ENCODE peak calls at places on chromosomes 3 and 15, in four cellular contexts. T is GM12865, W is cardiac muscle cell, K is tibial artery. S is an unnamed sample.

GRCh38 chr3:102790742-102791141 is 355.9 kb downstream of the ZPLD1 start:
- DNase-seq in T (no peak), W (no peak), K (no peak), S (no peak)

GRCh38 chr3:185559706-185560090 is 7.3 kb upstream of the LIPH start:
- DNase-seq in T (no peak), W (no peak), K (no peak), S (no peak)

GRCh38 chr3:39657775-39658174 is 151.6 kb upstream of the MYRIP start:
- DNase-seq in T (no peak), W (no peak), K (no peak), S (no peak)

GRCh38 chr3:86800116-86800515 is 190.8 kb downstream of the VGLL3 start:
- DNase-seq in T (no peak), W (no peak), K (no peak), S (no peak)

GRCh38 chr3:64650096-64650622 is 37.6 kb downstream of the ADAMTS9 start:
- DNase-seq in T (no peak), W (no peak), K (no peak), S (no peak)

GRCh38 chr3:160869825-160870224 is 113.8 kb downstream of the PPM1L start:
- DNase-seq in T (no peak), W (no peak), K (peak), S (no peak)

GRCh38 chr15:67794832-67795574 is 30.3 kb upstream of the SKOR1 start:
- DNase-seq in T (no peak), W (no peak), K (no peak), S (no peak)

GRCh38 chr3:147297756-147298155 is 108.6 kb downstream of the ZIC4 start:
- DNase-seq in T (no peak), W (no peak), K (no peak), S (no peak)

GRCh38 chr3:29454326-29454725 is 173.5 kb downstream of the RBMS3 start:
- DNase-seq in T (no peak), W (no peak), K (no peak), S (no peak)

GRCh38 chr3:29451901-29452300 is 171.0 kb downstream of the RBMS3 start:
- DNase-seq in T (no peak), W (no peak), K (no peak), S (no peak)

GRCh38 chr3:29456901-29457300 is 176.0 kb downstream of the RBMS3 start:
- DNase-seq in T (no peak), W (no peak), K (no peak), S (no peak)

GRCh38 chr3:29453278-29453961 is 172.5 kb downstream of the RBMS3 start:
- DNase-seq in T (no peak), W (no peak), K (no peak), S (no peak)

GRCh38 chr3:29452923-29453277 is 172.0 kb downstream of the RBMS3 start:
- DNase-seq in T (no peak), W (no peak), K (no peak), S (no peak)
- H3K4me3 ChIP-seq in T (no peak), W (no peak), K (no peak), S (no peak)

DNA sequence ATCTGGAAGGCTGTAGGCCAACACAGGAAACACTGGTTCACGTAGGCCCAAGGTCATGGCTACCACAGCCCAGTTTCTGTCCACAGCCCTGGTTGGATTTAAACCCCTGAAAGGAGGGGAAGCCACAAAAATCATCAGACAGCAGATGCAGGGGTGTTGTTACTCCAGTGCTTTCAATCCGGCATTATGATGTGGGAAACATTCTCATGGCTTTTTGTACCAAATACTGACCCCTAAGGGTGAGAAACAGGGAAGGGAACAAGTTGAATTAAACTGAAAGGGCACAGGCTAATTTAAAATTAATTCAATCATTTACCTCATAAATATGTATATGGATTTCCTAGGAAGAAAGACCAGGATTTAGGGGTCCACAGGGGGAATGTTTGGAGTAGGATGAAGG is 375.6 kb downstream of the CTNNB1 start:
- DNase-seq in T (peak), W (peak), K (no peak), S (no peak)
- TF ChIP-seq CTCF in T (no peak), W (peak), K (no peak), S (no peak)

GRCh38 chr15:22887157-22887951 is 48.9 kb downstream of the NIPA2 start:
- DNase-seq in T (no peak), W (no peak), K (no peak), S (peak)
- H3K4me3 ChIP-seq in T (no peak), W (no peak), K (no peak), S (no peak)

DNA sequence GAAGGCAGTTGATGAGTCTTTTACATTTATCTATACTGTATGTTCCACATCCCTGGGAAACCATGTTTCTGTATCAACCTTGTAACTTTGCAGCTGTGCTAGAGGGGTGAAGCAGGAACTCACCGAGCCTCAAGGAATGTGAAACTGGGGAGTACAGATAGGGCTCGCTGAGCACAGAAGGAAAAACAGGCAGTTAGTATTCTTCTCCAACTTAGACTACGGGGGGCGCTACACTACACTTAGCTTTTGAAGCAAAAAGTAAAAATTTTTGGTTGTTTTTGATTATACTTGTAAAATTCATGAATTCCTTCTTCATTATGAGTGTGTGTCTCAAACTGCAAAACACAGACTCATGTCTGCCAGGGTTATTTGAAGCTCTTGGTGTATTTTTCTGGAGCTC is 132.7 kb upstream of the RGMA start:
- DNase-seq in T (no peak), W (no peak), K (no peak), S (no peak)
- TF ChIP-seq CTCF in T (no peak), W (no peak), K (no peak), S (no peak)

DNA sequence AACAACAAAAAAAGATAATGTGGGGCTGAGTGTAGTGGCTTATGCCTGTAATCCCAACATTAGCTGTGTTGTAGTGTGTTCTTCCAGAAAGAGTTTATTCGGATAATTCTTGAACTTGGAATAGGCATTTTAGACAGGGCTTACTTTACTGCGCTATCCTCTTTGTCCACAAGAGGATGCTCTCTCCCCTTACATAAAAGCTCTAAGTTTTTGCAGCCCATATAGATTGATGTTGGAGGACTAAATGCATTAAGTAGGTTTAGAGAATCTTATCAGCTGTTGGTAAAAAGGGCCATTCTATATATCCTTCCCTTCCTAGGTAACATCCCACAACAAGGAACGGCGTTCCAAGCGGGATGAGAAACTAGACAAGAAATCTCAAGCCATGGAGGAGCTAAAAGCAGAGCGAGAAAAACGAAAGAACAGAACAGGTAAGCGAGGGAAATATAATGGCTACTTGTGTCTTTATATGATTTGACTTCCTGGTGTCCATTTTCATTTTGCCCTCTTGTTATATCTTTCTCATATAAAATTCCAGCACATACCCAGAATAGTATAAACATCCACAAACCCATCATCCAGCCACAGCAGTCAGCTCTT is 27.8 kb upstream of the ITPKA start:
- DNase-seq in T (peak), W (peak), K (no peak), S (peak)
- H3K4me3 ChIP-seq in T (no peak), W (no peak), K (no peak), S (no peak)

GRCh38 chr15:74988007-74988800 is 7.2 kb upstream of the SCAMP5 start:
- DNase-seq in T (peak), W (peak), K (no peak), S (peak)
- TF ChIP-seq CTCF in T (peak), W (peak), K (no peak), S (peak)

DNA sequence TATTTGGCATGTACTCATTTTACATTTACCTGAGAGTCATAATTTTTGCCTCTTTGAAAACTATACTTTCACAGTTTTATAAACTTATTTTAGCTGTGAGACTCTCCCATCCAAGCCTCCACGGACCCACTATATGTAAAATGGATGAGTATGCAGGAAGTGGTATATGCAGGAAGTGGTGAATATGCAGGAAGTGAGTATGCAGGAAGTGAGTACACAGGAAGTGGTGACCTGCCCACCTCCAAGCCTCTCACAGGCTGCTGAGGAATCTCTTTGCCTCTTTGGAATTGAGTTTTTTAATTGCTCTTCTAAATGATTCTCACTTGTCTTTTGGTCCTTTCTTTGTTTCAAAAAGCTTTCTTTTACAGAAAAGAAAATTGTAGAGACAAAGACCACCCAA is 85.2 kb downstream of the KBTBD8 start:
- DNase-seq in T (peak), W (no peak), K (no peak), S (peak)
- H3K4me3 ChIP-seq in T (no peak), W (no peak), K (no peak), S (no peak)

GRCh38 chr3:142929109-142929508 is 34.4 kb downstream of the PAQR9 start:
- DNase-seq in T (peak), W (no peak), K (no peak), S (peak)
- TF ChIP-seq CTCF in T (peak), W (peak), K (no peak), S (peak)

GRCh38 chr3:173398111-173398479 is 551 bp downstream of the NLGN1 start:
- DNase-seq in T (no peak), W (peak), K (peak), S (no peak)
- H3K4me3 ChIP-seq in T (no peak), W (peak), K (peak), S (no peak)